ENCODE peak calls at places on chromosomes 13 and 19, in four cellular contexts. One of them, this sample, is unnamed.

GRCh38 chr13:89034015-89034414 is 1362.8 kb downstream of the SLITRK5 start:
- DNase-seq in left lung: no peak
- DNase-seq in AG09309: no peak
- DNase-seq in tibial nerve: no peak
- DNase-seq in this sample: no peak

GRCh38 chr13:111049791-111050538 is 65.1 kb upstream of the ARHGEF7 start:
- DNase-seq in left lung: no peak
- DNase-seq in AG09309: no peak
- DNase-seq in tibial nerve: peak
- DNase-seq in this sample: peak

GRCh38 chr13:105519766-105520165 is 1015.7 kb downstream of the EFNB2 start:
- DNase-seq in left lung: no peak
- DNase-seq in AG09309: no peak
- DNase-seq in tibial nerve: no peak
- DNase-seq in this sample: no peak

GRCh38 chr13:113637262-113638160 is 20.5 kb downstream of the ATP4B start:
- DNase-seq in left lung: peak
- DNase-seq in AG09309: no peak
- DNase-seq in tibial nerve: no peak
- DNase-seq in this sample: no peak

GRCh38 chr13:20749377-20749776 is 24.4 kb downstream of the EEF1AKMT1 start:
- DNase-seq in left lung: no peak
- DNase-seq in AG09309: no peak
- DNase-seq in tibial nerve: no peak
- DNase-seq in this sample: no peak

GRCh38 chr13:46134961-46135522 is 30.2 kb upstream of the CPB2 start:
- DNase-seq in left lung: no peak
- DNase-seq in AG09309: no peak
- DNase-seq in tibial nerve: no peak
- DNase-seq in this sample: no peak

GRCh38 chr13:40993987-40994386 is 25.1 kb downstream of the ELF1 start:
- DNase-seq in left lung: no peak
- DNase-seq in AG09309: no peak
- DNase-seq in tibial nerve: no peak
- DNase-seq in this sample: no peak

GRCh38 chr13:94054159-94054558 is 425.3 kb downstream of the DCT start:
- DNase-seq in left lung: no peak
- DNase-seq in AG09309: no peak
- DNase-seq in tibial nerve: no peak
- DNase-seq in this sample: no peak

GRCh38 chr19:42206871-42207755 is 10.4 kb downstream of the DEDD2 start:
- DNase-seq in left lung: no peak
- DNase-seq in AG09309: no peak
- DNase-seq in tibial nerve: no peak
- DNase-seq in this sample: no peak

GRCh38 chr13:76455960-76456359 is 430.2 kb downstream of the KCTD12 start:
- DNase-seq in left lung: no peak
- DNase-seq in AG09309: no peak
- DNase-seq in tibial nerve: no peak
- DNase-seq in this sample: no peak

GRCh38 chr13:40175639-40176038 is 490.8 kb downstream of the FOXO1 start:
- DNase-seq in left lung: no peak
- DNase-seq in AG09309: no peak
- DNase-seq in tibial nerve: no peak
- DNase-seq in this sample: no peak

GRCh38 chr19:49570997-49571676 is 9.2 kb downstream of the NOSIP start:
- DNase-seq in left lung: no peak
- DNase-seq in AG09309: no peak
- DNase-seq in tibial nerve: no peak
- DNase-seq in this sample: no peak

GRCh38 chr19:48393196-48393558 is 291 bp upstream of the GRIN2D start:
- DNase-seq in left lung: no peak
- DNase-seq in AG09309: no peak
- DNase-seq in tibial nerve: no peak
- DNase-seq in this sample: no peak

GRCh38 chr19:48395499-48395898 is 2.0 kb downstream of the GRIN2D start:
- DNase-seq in left lung: no peak
- DNase-seq in AG09309: no peak
- DNase-seq in tibial nerve: no peak
- DNase-seq in this sample: no peak

GRCh38 chr19:48395170-48395455 is 1.6 kb downstream of the GRIN2D start:
- DNase-seq in left lung: no peak
- DNase-seq in AG09309: no peak
- DNase-seq in tibial nerve: no peak
- DNase-seq in this sample: no peak

GRCh38 chr19:48393559-48394330 is at the start of gene GRIN2D:
- DNase-seq in left lung: no peak
- DNase-seq in AG09309: no peak
- DNase-seq in tibial nerve: no peak
- DNase-seq in this sample: no peak

GRCh38 chr19:48394331-48395169 is 1.1 kb downstream of the GRIN2D start:
- DNase-seq in left lung: no peak
- DNase-seq in AG09309: no peak
- DNase-seq in tibial nerve: no peak
- DNase-seq in this sample: no peak
- H3K4me3 ChIP-seq in left lung: no peak
- H3K4me3 ChIP-seq in AG09309: peak
- H3K4me3 ChIP-seq in tibial nerve: no peak
- H3K4me3 ChIP-seq in this sample: no peak

DNA sequence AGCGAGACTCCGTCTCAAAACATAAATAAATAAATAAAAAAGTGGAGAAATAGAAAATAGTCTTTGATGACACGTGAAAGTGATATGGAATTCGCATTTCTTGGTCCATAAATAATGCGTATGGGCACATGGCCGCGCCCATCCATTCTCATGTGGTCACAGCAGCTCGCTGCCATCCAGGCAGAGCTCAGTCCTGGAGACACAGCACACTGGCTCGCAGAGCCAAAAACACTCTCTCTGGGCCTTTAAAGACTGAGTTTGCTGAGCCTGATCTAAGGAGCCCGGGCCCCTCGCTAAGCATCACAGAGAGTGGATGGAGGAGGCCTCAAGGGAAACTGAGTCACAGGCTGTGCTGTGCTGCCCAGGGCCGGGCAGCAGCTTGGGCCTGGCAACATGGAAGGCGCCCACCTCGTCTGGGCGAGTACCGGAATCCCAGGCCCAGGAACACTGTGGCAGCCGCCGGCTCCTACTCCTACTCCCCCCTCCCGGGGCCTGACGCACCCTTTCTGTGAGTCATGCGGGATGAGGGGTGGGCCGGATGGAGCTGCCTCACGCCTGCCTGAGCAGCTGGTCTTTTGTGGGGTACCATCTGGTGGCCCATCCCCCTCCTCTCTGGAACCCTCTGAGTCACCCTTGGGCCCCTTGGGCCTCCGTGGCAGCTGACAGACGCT is 28.9 kb upstream of the CACTIN start:
- DNase-seq in left lung: no peak
- DNase-seq in AG09309: peak
- DNase-seq in tibial nerve: no peak
- DNase-seq in this sample: peak
- H3K4me3 ChIP-seq in left lung: no peak
- H3K4me3 ChIP-seq in AG09309: no peak
- H3K4me3 ChIP-seq in tibial nerve: no peak
- H3K4me3 ChIP-seq in this sample: no peak

GRCh38 chr19:15782211-15782610 is 5.2 kb upstream of the OR10H5 start:
- DNase-seq in left lung: no peak
- DNase-seq in AG09309: no peak
- DNase-seq in tibial nerve: no peak
- DNase-seq in this sample: no peak
- H3K4me3 ChIP-seq in left lung: no peak
- H3K4me3 ChIP-seq in AG09309: no peak
- H3K4me3 ChIP-seq in tibial nerve: no peak
- H3K4me3 ChIP-seq in this sample: no peak

DNA sequence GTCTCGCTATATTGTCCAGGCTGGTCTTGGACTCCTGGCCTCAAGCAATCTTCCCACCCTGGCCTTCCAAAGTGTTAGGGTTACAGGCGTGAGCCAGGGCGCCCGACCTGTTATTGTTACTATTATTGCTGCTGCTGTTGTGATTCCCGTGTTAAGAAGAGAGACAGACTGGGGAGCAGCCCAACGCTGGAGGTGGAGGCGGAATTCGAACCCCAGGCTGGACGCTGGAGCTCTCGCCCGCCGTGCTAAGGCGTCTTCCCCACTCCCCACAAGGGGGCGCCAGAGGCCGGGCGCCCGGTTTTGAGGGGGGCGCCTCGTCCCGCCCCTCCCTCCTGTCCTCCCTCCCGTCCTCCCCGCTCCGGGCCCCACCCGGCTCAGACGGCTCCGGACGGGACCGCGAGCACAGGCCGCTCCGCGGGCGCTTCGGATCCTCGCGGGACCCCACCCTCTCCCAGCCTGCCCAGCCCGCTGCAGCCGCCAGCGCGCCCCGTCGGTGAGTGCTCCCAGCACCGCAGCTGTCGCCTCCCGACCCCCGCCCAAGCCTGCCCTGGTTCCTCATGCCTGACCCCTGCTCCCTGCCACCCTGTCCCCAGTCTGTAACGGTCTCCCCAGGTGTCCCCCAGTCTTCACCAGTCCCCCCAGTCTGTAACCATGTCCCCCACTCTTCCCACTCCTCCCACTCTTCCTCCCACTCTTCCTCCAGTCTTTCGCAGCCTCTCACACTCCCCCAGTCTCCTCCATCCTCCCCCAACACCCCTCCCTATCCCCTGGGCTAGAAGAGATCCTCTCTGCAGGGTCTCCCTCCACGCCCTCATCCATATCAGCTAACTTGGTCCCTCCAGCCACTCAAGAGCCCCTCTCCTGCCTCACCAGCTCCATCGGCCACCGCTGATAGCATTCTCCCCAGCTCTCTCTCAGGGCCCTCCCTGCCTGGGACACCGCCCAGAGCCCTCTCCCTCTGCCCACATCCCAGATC is at the start of gene EHD2:
- DNase-seq in left lung: peak
- DNase-seq in AG09309: no peak
- DNase-seq in tibial nerve: peak
- DNase-seq in this sample: peak
- H3K4me3 ChIP-seq in left lung: peak
- H3K4me3 ChIP-seq in AG09309: peak
- H3K4me3 ChIP-seq in tibial nerve: peak
- H3K4me3 ChIP-seq in this sample: peak

GRCh38 chr19:52901842-52902241 is 4.4 kb upstream of the ZNF320 start:
- DNase-seq in left lung: no peak
- DNase-seq in AG09309: no peak
- DNase-seq in tibial nerve: no peak
- DNase-seq in this sample: no peak

GRCh38 chr19:52896431-52897148 is 845 bp downstream of the ZNF320 start:
- DNase-seq in left lung: peak
- DNase-seq in AG09309: no peak
- DNase-seq in tibial nerve: no peak
- DNase-seq in this sample: no peak

GRCh38 chr19:52898101-52898500 is 666 bp upstream of the ZNF320 start:
- DNase-seq in left lung: no peak
- DNase-seq in AG09309: no peak
- DNase-seq in tibial nerve: no peak
- DNase-seq in this sample: no peak

DNA sequence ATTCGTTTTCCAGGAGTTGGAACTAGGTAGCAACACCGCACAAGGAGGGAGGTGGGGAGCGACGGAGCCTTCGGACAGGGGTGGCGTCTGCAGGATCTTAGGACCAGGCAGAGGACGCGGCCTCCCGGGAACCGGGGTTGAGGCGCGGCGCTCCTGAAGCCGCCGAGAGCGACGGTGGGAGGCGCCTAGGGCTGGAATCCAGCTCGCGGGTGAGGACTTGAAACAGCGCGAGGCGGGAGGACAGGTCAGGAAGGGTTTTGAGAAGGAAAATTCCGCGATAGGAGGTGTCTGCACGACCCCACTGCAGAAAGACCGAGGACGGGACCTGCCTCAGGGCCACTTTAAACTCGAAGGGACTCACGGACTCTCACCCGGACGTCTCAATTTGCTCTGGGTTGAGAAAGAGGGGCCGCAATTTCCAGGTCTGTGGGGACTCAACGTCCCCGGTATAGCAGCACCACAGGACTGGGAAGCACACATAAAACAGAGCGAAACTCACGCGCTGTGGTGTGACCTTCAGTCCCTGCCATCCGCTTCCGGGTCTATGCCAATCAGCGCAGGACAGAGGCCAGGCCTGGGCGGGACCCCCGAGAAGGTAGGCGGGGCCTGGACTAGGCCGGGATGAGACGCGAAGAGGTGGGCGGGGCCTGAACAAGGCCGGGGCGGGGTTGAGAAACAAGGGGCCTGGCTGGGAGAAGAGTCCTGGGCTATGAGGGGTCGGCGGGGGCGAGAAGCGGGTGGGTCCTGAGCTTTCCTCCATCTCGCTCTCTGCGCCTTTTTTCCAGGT is at the start of gene ZNF320:
- DNase-seq in left lung: peak
- DNase-seq in AG09309: peak
- DNase-seq in tibial nerve: peak
- DNase-seq in this sample: peak
- H3K4me3 ChIP-seq in left lung: peak
- H3K4me3 ChIP-seq in AG09309: peak
- H3K4me3 ChIP-seq in tibial nerve: peak
- H3K4me3 ChIP-seq in this sample: peak

GRCh38 chr19:18009412-18010066 is 1.6 kb downstream of the ARRDC2 start:
- DNase-seq in left lung: no peak
- DNase-seq in AG09309: no peak
- DNase-seq in tibial nerve: no peak
- DNase-seq in this sample: no peak

GRCh38 chr19:18007939-18008673 is at the start of gene ARRDC2:
- DNase-seq in left lung: peak
- DNase-seq in AG09309: peak
- DNase-seq in tibial nerve: peak
- DNase-seq in this sample: peak

GRCh38 chr19:18007605-18007938 is 398 bp upstream of the ARRDC2 start:
- DNase-seq in left lung: no peak
- DNase-seq in AG09309: no peak
- DNase-seq in tibial nerve: no peak
- DNase-seq in this sample: no peak

GRCh38 chr19:18008814-18009213 is 844 bp downstream of the ARRDC2 start:
- DNase-seq in left lung: no peak
- DNase-seq in AG09309: no peak
- DNase-seq in tibial nerve: no peak
- DNase-seq in this sample: no peak

DNA sequence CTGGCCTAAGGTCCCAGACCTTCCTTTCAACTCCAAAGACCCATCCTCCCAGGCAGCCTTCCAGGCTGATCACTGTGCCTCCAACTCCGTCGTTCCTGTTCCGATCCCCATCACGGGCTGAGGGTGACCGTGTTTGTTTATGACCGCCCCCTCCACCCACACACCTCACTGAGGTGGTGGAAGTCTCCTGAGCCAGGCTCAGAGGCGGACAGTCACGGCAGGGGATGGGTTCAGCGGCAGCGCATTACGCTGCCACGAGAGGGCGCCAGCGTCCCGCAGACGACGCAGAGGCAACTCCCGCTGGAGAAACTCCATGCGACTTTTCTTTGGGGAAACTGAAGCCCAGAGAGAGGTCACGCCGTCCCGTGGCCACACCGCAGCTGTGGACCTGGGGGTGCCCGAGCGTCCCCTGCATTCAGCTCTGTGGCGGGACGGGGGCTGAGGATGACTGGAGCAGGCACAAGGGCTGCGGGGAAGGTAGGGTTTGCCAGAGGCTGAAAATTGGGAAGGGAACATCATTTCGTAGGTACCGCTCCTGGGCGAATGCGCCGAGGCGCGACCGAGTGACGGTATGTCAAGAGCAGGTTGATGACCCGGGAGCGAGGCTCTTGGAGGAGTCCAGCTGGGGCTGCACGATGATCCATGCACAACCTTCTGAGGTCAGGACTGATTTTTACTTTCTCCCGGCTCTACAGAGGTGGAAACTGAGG is 920 bp upstream of the ARRDC2 start:
- DNase-seq in left lung: peak
- DNase-seq in AG09309: no peak
- DNase-seq in tibial nerve: peak
- DNase-seq in this sample: peak
- H3K4me3 ChIP-seq in left lung: peak
- H3K4me3 ChIP-seq in AG09309: peak
- H3K4me3 ChIP-seq in tibial nerve: peak
- H3K4me3 ChIP-seq in this sample: peak